ENCODE peak calls at places on chromosomes 1 and 21, in eight cellular contexts. One of them, this sample, is unnamed.

GRCh38 chr1:219539645-219540254 is 73.2 kb downstream of the ZC3H11B start:
- DNase-seq in fibroblast of the aortic adventitia: no peak
- DNase-seq in BJ: no peak
- DNase-seq in nephron progenitor cell: no peak
- DNase-seq in A549: no peak
- DNase-seq in foreskin fibroblast: no peak
- DNase-seq in activated CD4-positive, alpha-beta T cell treated with anti-CD3 and anti-CD28 coated beads, Interleukin-2, amount 50 U/mL, for 1 hour: no peak
- DNase-seq in A172: no peak
- DNase-seq in this sample: no peak

GRCh38 chr21:42261832-42262200 is 42.9 kb downstream of the ABCG1 start:
- DNase-seq in fibroblast of the aortic adventitia: no peak
- DNase-seq in BJ: no peak
- DNase-seq in nephron progenitor cell: no peak
- DNase-seq in A549: no peak
- DNase-seq in foreskin fibroblast: no peak
- DNase-seq in activated CD4-positive, alpha-beta T cell treated with anti-CD3 and anti-CD28 coated beads, Interleukin-2, amount 50 U/mL, for 1 hour: no peak
- DNase-seq in A172: no peak
- DNase-seq in this sample: no peak

GRCh38 chr21:45386728-45387371 is 18.1 kb upstream of the COL18A1 start:
- DNase-seq in fibroblast of the aortic adventitia: peak; percentile 87
- DNase-seq in BJ: peak; percentile 88
- DNase-seq in nephron progenitor cell: no peak
- DNase-seq in A549: peak; percentile 45
- DNase-seq in foreskin fibroblast: peak; percentile 97
- DNase-seq in activated CD4-positive, alpha-beta T cell treated with anti-CD3 and anti-CD28 coated beads, Interleukin-2, amount 50 U/mL, for 1 hour: no peak
- DNase-seq in A172: peak; percentile 90
- DNase-seq in this sample: no peak

GRCh38 chr1:174197088-174197487 is 37.8 kb downstream of the RABGAP1L start:
- DNase-seq in fibroblast of the aortic adventitia: no peak
- DNase-seq in BJ: no peak
- DNase-seq in nephron progenitor cell: no peak
- DNase-seq in A549: no peak
- DNase-seq in foreskin fibroblast: no peak
- DNase-seq in activated CD4-positive, alpha-beta T cell treated with anti-CD3 and anti-CD28 coated beads, Interleukin-2, amount 50 U/mL, for 1 hour: no peak
- DNase-seq in A172: no peak
- DNase-seq in this sample: no peak

GRCh38 chr1:208432346-208432745 is 188.2 kb upstream of the PLXNA2 start:
- DNase-seq in fibroblast of the aortic adventitia: no peak
- DNase-seq in BJ: no peak
- DNase-seq in nephron progenitor cell: no peak
- DNase-seq in A549: no peak
- DNase-seq in foreskin fibroblast: no peak
- DNase-seq in activated CD4-positive, alpha-beta T cell treated with anti-CD3 and anti-CD28 coated beads, Interleukin-2, amount 50 U/mL, for 1 hour: no peak
- DNase-seq in A172: no peak
- DNase-seq in this sample: no peak

GRCh38 chr1:2343023-2343935 is 48.1 kb downstream of the MORN1 start:
- DNase-seq in fibroblast of the aortic adventitia: no peak
- DNase-seq in BJ: no peak
- DNase-seq in nephron progenitor cell: no peak
- DNase-seq in A549: no peak
- DNase-seq in foreskin fibroblast: no peak
- DNase-seq in activated CD4-positive, alpha-beta T cell treated with anti-CD3 and anti-CD28 coated beads, Interleukin-2, amount 50 U/mL, for 1 hour: no peak
- DNase-seq in A172: no peak
- DNase-seq in this sample: no peak

GRCh38 chr1:43499882-43500281 is 30.8 kb upstream of the PTPRF start:
- DNase-seq in fibroblast of the aortic adventitia: no peak
- DNase-seq in BJ: no peak
- DNase-seq in nephron progenitor cell: no peak
- DNase-seq in A549: no peak
- DNase-seq in foreskin fibroblast: peak; percentile 54
- DNase-seq in activated CD4-positive, alpha-beta T cell treated with anti-CD3 and anti-CD28 coated beads, Interleukin-2, amount 50 U/mL, for 1 hour: no peak
- DNase-seq in A172: no peak
- DNase-seq in this sample: no peak

GRCh38 chr1:31010081-31010989 is 55.2 kb downstream of the PUM1 start:
- DNase-seq in fibroblast of the aortic adventitia: no peak
- DNase-seq in BJ: peak; percentile 35
- DNase-seq in nephron progenitor cell: no peak
- DNase-seq in A549: no peak
- DNase-seq in foreskin fibroblast: peak; percentile 75
- DNase-seq in activated CD4-positive, alpha-beta T cell treated with anti-CD3 and anti-CD28 coated beads, Interleukin-2, amount 50 U/mL, for 1 hour: no peak
- DNase-seq in A172: no peak
- DNase-seq in this sample: no peak

GRCh38 chr1:66943361-66943969 is 18.7 kb downstream of the MIER1 start:
- DNase-seq in fibroblast of the aortic adventitia: no peak
- DNase-seq in BJ: no peak
- DNase-seq in nephron progenitor cell: no peak
- DNase-seq in A549: no peak
- DNase-seq in foreskin fibroblast: peak; percentile 51
- DNase-seq in activated CD4-positive, alpha-beta T cell treated with anti-CD3 and anti-CD28 coated beads, Interleukin-2, amount 50 U/mL, for 1 hour: no peak
- DNase-seq in A172: no peak
- DNase-seq in this sample: no peak

GRCh38 chr1:6473974-6474814 is 8.2 kb upstream of the TNFRSF25 start:
- DNase-seq in fibroblast of the aortic adventitia: no peak
- DNase-seq in BJ: no peak
- DNase-seq in nephron progenitor cell: no peak
- DNase-seq in A549: no peak
- DNase-seq in foreskin fibroblast: no peak
- DNase-seq in activated CD4-positive, alpha-beta T cell treated with anti-CD3 and anti-CD28 coated beads, Interleukin-2, amount 50 U/mL, for 1 hour: no peak
- DNase-seq in A172: no peak
- DNase-seq in this sample: no peak

GRCh38 chr1:160742428-160743127 is 3.5 kb downstream of the SLAMF7 start:
- DNase-seq in fibroblast of the aortic adventitia: no peak
- DNase-seq in BJ: no peak
- DNase-seq in nephron progenitor cell: no peak
- DNase-seq in A549: no peak
- DNase-seq in foreskin fibroblast: no peak
- DNase-seq in activated CD4-positive, alpha-beta T cell treated with anti-CD3 and anti-CD28 coated beads, Interleukin-2, amount 50 U/mL, for 1 hour: no peak
- DNase-seq in A172: no peak
- DNase-seq in this sample: no peak

GRCh38 chr1:18234790-18235242 is 127.2 kb downstream of the IGSF21 start:
- DNase-seq in fibroblast of the aortic adventitia: peak; percentile 4
- DNase-seq in BJ: no peak
- DNase-seq in nephron progenitor cell: peak; percentile 72
- DNase-seq in A549: peak; percentile 63
- DNase-seq in foreskin fibroblast: peak; percentile 10
- DNase-seq in activated CD4-positive, alpha-beta T cell treated with anti-CD3 and anti-CD28 coated beads, Interleukin-2, amount 50 U/mL, for 1 hour: no peak
- DNase-seq in A172: peak; percentile 66
- DNase-seq in this sample: no peak

GRCh38 chr1:32991819-32992488 is 27.3 kb upstream of the RNF19B start:
- DNase-seq in fibroblast of the aortic adventitia: no peak
- DNase-seq in BJ: no peak
- DNase-seq in nephron progenitor cell: no peak
- DNase-seq in A549: no peak
- DNase-seq in foreskin fibroblast: no peak
- DNase-seq in activated CD4-positive, alpha-beta T cell treated with anti-CD3 and anti-CD28 coated beads, Interleukin-2, amount 50 U/mL, for 1 hour: no peak
- DNase-seq in A172: no peak
- DNase-seq in this sample: no peak

GRCh38 chr1:157245823-157246222 is 107.6 kb upstream of the ETV3 start:
- DNase-seq in fibroblast of the aortic adventitia: no peak
- DNase-seq in BJ: no peak
- DNase-seq in nephron progenitor cell: no peak
- DNase-seq in A549: no peak
- DNase-seq in foreskin fibroblast: no peak
- DNase-seq in activated CD4-positive, alpha-beta T cell treated with anti-CD3 and anti-CD28 coated beads, Interleukin-2, amount 50 U/mL, for 1 hour: no peak
- DNase-seq in A172: no peak
- DNase-seq in this sample: no peak

GRCh38 chr1:208207388-208208131 is 36.6 kb downstream of the PLXNA2 start:
- DNase-seq in fibroblast of the aortic adventitia: peak; percentile 90
- DNase-seq in BJ: peak; percentile 63
- DNase-seq in nephron progenitor cell: no peak
- DNase-seq in A549: no peak
- DNase-seq in foreskin fibroblast: peak; percentile 86
- DNase-seq in activated CD4-positive, alpha-beta T cell treated with anti-CD3 and anti-CD28 coated beads, Interleukin-2, amount 50 U/mL, for 1 hour: no peak
- DNase-seq in A172: peak; percentile 97
- DNase-seq in this sample: no peak

GRCh38 chr1:182839209-182840065 is at the start of gene DHX9:
- DNase-seq in fibroblast of the aortic adventitia: peak; percentile 86
- DNase-seq in BJ: peak; percentile 22
- DNase-seq in nephron progenitor cell: peak; percentile 98
- DNase-seq in A549: peak; percentile 91
- DNase-seq in foreskin fibroblast: peak; percentile 95
- DNase-seq in activated CD4-positive, alpha-beta T cell treated with anti-CD3 and anti-CD28 coated beads, Interleukin-2, amount 50 U/mL, for 1 hour: peak; percentile 96
- DNase-seq in A172: peak; percentile 90
- DNase-seq in this sample: peak; percentile 97

GRCh38 chr1:173062156-173062938 is 11.6 kb upstream of the TNFSF18 start:
- DNase-seq in fibroblast of the aortic adventitia: peak; percentile 17
- DNase-seq in BJ: no peak
- DNase-seq in nephron progenitor cell: no peak
- DNase-seq in A549: peak; percentile 29
- DNase-seq in foreskin fibroblast: peak; percentile 77
- DNase-seq in activated CD4-positive, alpha-beta T cell treated with anti-CD3 and anti-CD28 coated beads, Interleukin-2, amount 50 U/mL, for 1 hour: no peak
- DNase-seq in A172: peak; percentile 93
- DNase-seq in this sample: no peak

GRCh38 chr1:184972281-184973055 is 1.8 kb downstream of the NIBAN1 start:
- DNase-seq in fibroblast of the aortic adventitia: peak; percentile 72
- DNase-seq in BJ: no peak
- DNase-seq in nephron progenitor cell: no peak
- DNase-seq in A549: no peak
- DNase-seq in foreskin fibroblast: peak; percentile 65
- DNase-seq in activated CD4-positive, alpha-beta T cell treated with anti-CD3 and anti-CD28 coated beads, Interleukin-2, amount 50 U/mL, for 1 hour: no peak
- DNase-seq in A172: no peak
- DNase-seq in this sample: no peak

GRCh38 chr1:19096036-19096833 is 113.8 kb downstream of the UBR4 start:
- DNase-seq in fibroblast of the aortic adventitia: peak; percentile 17
- DNase-seq in BJ: no peak
- DNase-seq in nephron progenitor cell: peak; percentile 31
- DNase-seq in A549: peak; percentile 56
- DNase-seq in foreskin fibroblast: no peak
- DNase-seq in activated CD4-positive, alpha-beta T cell treated with anti-CD3 and anti-CD28 coated beads, Interleukin-2, amount 50 U/mL, for 1 hour: no peak
- DNase-seq in A172: no peak
- DNase-seq in this sample: no peak

GRCh38 chr1:66124670-66125069 is 332.0 kb downstream of the PDE4B start:
- DNase-seq in fibroblast of the aortic adventitia: no peak
- DNase-seq in BJ: no peak
- DNase-seq in nephron progenitor cell: no peak
- DNase-seq in A549: no peak
- DNase-seq in foreskin fibroblast: no peak
- DNase-seq in activated CD4-positive, alpha-beta T cell treated with anti-CD3 and anti-CD28 coated beads, Interleukin-2, amount 50 U/mL, for 1 hour: no peak
- DNase-seq in A172: no peak
- DNase-seq in this sample: no peak

GRCh38 chr1:65850281-65850680 is 57.6 kb downstream of the PDE4B start:
- DNase-seq in fibroblast of the aortic adventitia: no peak
- DNase-seq in BJ: no peak
- DNase-seq in nephron progenitor cell: no peak
- DNase-seq in A549: no peak
- DNase-seq in foreskin fibroblast: no peak
- DNase-seq in activated CD4-positive, alpha-beta T cell treated with anti-CD3 and anti-CD28 coated beads, Interleukin-2, amount 50 U/mL, for 1 hour: no peak
- DNase-seq in A172: no peak
- DNase-seq in this sample: no peak

GRCh38 chr1:183032122-183032921 is 9.1 kb downstream of the LAMC1 start:
- DNase-seq in fibroblast of the aortic adventitia: no peak
- DNase-seq in BJ: no peak
- DNase-seq in nephron progenitor cell: no peak
- DNase-seq in A549: peak; percentile 33
- DNase-seq in foreskin fibroblast: no peak
- DNase-seq in activated CD4-positive, alpha-beta T cell treated with anti-CD3 and anti-CD28 coated beads, Interleukin-2, amount 50 U/mL, for 1 hour: no peak
- DNase-seq in A172: peak; percentile 64
- DNase-seq in this sample: no peak

GRCh38 chr1:192158181-192158580 is at the start of gene RGS18:
- DNase-seq in fibroblast of the aortic adventitia: peak; percentile 7
- DNase-seq in BJ: no peak
- DNase-seq in nephron progenitor cell: no peak
- DNase-seq in A549: no peak
- DNase-seq in foreskin fibroblast: peak; percentile 11
- DNase-seq in activated CD4-positive, alpha-beta T cell treated with anti-CD3 and anti-CD28 coated beads, Interleukin-2, amount 50 U/mL, for 1 hour: no peak
- DNase-seq in A172: no peak
- DNase-seq in this sample: no peak

GRCh38 chr1:14535619-14536355 is 62.7 kb upstream of the KAZN start:
- DNase-seq in fibroblast of the aortic adventitia: no peak
- DNase-seq in BJ: no peak
- DNase-seq in nephron progenitor cell: no peak
- DNase-seq in A549: no peak
- DNase-seq in foreskin fibroblast: peak; percentile 41
- DNase-seq in activated CD4-positive, alpha-beta T cell treated with anti-CD3 and anti-CD28 coated beads, Interleukin-2, amount 50 U/mL, for 1 hour: no peak
- DNase-seq in A172: no peak
- DNase-seq in this sample: no peak

GRCh38 chr1:202291001-202291400 is 50.7 kb downstream of the UBE2T start:
- DNase-seq in fibroblast of the aortic adventitia: peak; percentile 49
- DNase-seq in BJ: no peak
- DNase-seq in nephron progenitor cell: no peak
- DNase-seq in A549: no peak
- DNase-seq in foreskin fibroblast: no peak
- DNase-seq in activated CD4-positive, alpha-beta T cell treated with anti-CD3 and anti-CD28 coated beads, Interleukin-2, amount 50 U/mL, for 1 hour: no peak
- DNase-seq in A172: no peak
- DNase-seq in this sample: no peak

GRCh38 chr1:25873120-25873519 is 2.4 kb downstream of the PAQR7 start:
- DNase-seq in fibroblast of the aortic adventitia: no peak
- DNase-seq in BJ: no peak
- DNase-seq in nephron progenitor cell: no peak
- DNase-seq in A549: no peak
- DNase-seq in foreskin fibroblast: peak; percentile 25
- DNase-seq in activated CD4-positive, alpha-beta T cell treated with anti-CD3 and anti-CD28 coated beads, Interleukin-2, amount 50 U/mL, for 1 hour: no peak
- DNase-seq in A172: no peak
- DNase-seq in this sample: no peak

GRCh38 chr1:107710005-107710404 is 255.0 kb downstream of the VAV3 start:
- DNase-seq in fibroblast of the aortic adventitia: no peak
- DNase-seq in BJ: no peak
- DNase-seq in nephron progenitor cell: no peak
- DNase-seq in A549: no peak
- DNase-seq in foreskin fibroblast: no peak
- DNase-seq in activated CD4-positive, alpha-beta T cell treated with anti-CD3 and anti-CD28 coated beads, Interleukin-2, amount 50 U/mL, for 1 hour: no peak
- DNase-seq in A172: no peak
- DNase-seq in this sample: no peak

GRCh38 chr21:43815107-43815742 is 25.8 kb downstream of the RRP1 start:
- DNase-seq in fibroblast of the aortic adventitia: no peak
- DNase-seq in BJ: no peak
- DNase-seq in nephron progenitor cell: no peak
- DNase-seq in A549: no peak
- DNase-seq in foreskin fibroblast: no peak
- DNase-seq in activated CD4-positive, alpha-beta T cell treated with anti-CD3 and anti-CD28 coated beads, Interleukin-2, amount 50 U/mL, for 1 hour: no peak
- DNase-seq in A172: no peak
- DNase-seq in this sample: no peak

GRCh38 chr21:41411449-41412089 is 14.5 kb upstream of the MX1 start:
- DNase-seq in fibroblast of the aortic adventitia: no peak
- DNase-seq in BJ: no peak
- DNase-seq in nephron progenitor cell: no peak
- DNase-seq in A549: peak; percentile 15
- DNase-seq in foreskin fibroblast: no peak
- DNase-seq in activated CD4-positive, alpha-beta T cell treated with anti-CD3 and anti-CD28 coated beads, Interleukin-2, amount 50 U/mL, for 1 hour: no peak
- DNase-seq in A172: peak; percentile 38
- DNase-seq in this sample: no peak

GRCh38 chr1:152964536-152964935 is 5.9 kb upstream of the SPRR4 start:
- DNase-seq in fibroblast of the aortic adventitia: no peak
- DNase-seq in BJ: no peak
- DNase-seq in nephron progenitor cell: no peak
- DNase-seq in A549: no peak
- DNase-seq in foreskin fibroblast: no peak
- DNase-seq in activated CD4-positive, alpha-beta T cell treated with anti-CD3 and anti-CD28 coated beads, Interleukin-2, amount 50 U/mL, for 1 hour: no peak
- DNase-seq in A172: no peak
- DNase-seq in this sample: no peak

GRCh38 chr1:208161656-208162375 is 82.4 kb downstream of the PLXNA2 start:
- DNase-seq in fibroblast of the aortic adventitia: peak; percentile 53
- DNase-seq in BJ: no peak
- DNase-seq in nephron progenitor cell: no peak
- DNase-seq in A549: no peak
- DNase-seq in foreskin fibroblast: peak; percentile 65
- DNase-seq in activated CD4-positive, alpha-beta T cell treated with anti-CD3 and anti-CD28 coated beads, Interleukin-2, amount 50 U/mL, for 1 hour: no peak
- DNase-seq in A172: peak; percentile 58
- DNase-seq in this sample: no peak

GRCh38 chr1:15218287-15219279 is 28.4 kb upstream of the FHAD1 start:
- DNase-seq in fibroblast of the aortic adventitia: peak; percentile 7
- DNase-seq in BJ: no peak
- DNase-seq in nephron progenitor cell: no peak
- DNase-seq in A549: peak; percentile 29
- DNase-seq in foreskin fibroblast: no peak
- DNase-seq in activated CD4-positive, alpha-beta T cell treated with anti-CD3 and anti-CD28 coated beads, Interleukin-2, amount 50 U/mL, for 1 hour: no peak
- DNase-seq in A172: peak; percentile 80
- DNase-seq in this sample: no peak

GRCh38 chr1:1290238-1290731 is 10.0 kb downstream of the SCNN1D start:
- DNase-seq in fibroblast of the aortic adventitia: no peak
- DNase-seq in BJ: no peak
- DNase-seq in nephron progenitor cell: peak; percentile 85
- DNase-seq in A549: peak; percentile 51
- DNase-seq in foreskin fibroblast: peak; percentile 71
- DNase-seq in activated CD4-positive, alpha-beta T cell treated with anti-CD3 and anti-CD28 coated beads, Interleukin-2, amount 50 U/mL, for 1 hour: peak; percentile 67
- DNase-seq in A172: no peak
- DNase-seq in this sample: peak; percentile 51

This sample was measured in naive thymus-derived CD4-positive, alpha-beta T cell.